ENCODE peak calls at places on chromosome 7, in nine cellular contexts. J is NCI-H1105; U is central memory CD4-positive, alpha-beta T cell; Y is SK-N-SH; P is activated CD4-positive, alpha-beta T cell treated with anti-CD3 and anti-CD28 coated beads, Interleukin-2, amount 50 U/mL, for 1 hour; F is ACHN; W is endothelial cell of umbilical vein; H is iris pigment epithelial cell; M is mesenteric fat pad. V is an unnamed sample.

GRCh38 chr7:101124376-101125056 is 2.4 kb upstream of the SERPINE1 start:
- DNase-seq in M (no peak), F (no peak), J (no peak), U (no peak), P (no peak), H (peak; percentile 92), W (peak; percentile 88), Y (no peak), V (no peak)

GRCh38 chr7:80478683-80479082 is 33.2 kb downstream of the GNAT3 start:
- DNase-seq in Y (no peak), J (no peak), U (no peak), F (peak; percentile 72), M (no peak), H (peak; percentile 80), W (no peak), P (no peak), V (no peak)

GRCh38 chr7:12518920-12519681 is 51.4 kb upstream of the SCIN start:
- DNase-seq in Y (peak; percentile 35), F (peak; percentile 59), M (no peak), J (no peak), U (no peak), W (peak; percentile 5), H (peak; percentile 22), P (no peak), V (no peak)

GRCh38 chr7:2968176-2968575 is 75.5 kb downstream of the CARD11 start:
- DNase-seq in U (no peak), P (no peak), Y (no peak), F (no peak), M (peak; percentile 30), W (no peak), H (no peak), J (no peak), V (no peak)

GRCh38 chr7:2525931-2526630 is 6.5 kb downstream of the LFNG start:
- DNase-seq in Y (no peak), M (no peak), P (no peak), U (no peak), J (peak; percentile 26), W (no peak), F (no peak), H (no peak), V (no peak)

GRCh38 chr7:23018747-23019146 is 4.8 kb upstream of the HYCC1 start:
- DNase-seq in F (no peak), M (no peak), P (no peak), U (no peak), W (peak; percentile 84), J (no peak), H (no peak), Y (no peak), V (no peak)

GRCh38 chr7:129417073-129417472 is 17.2 kb upstream of the STRIP2 start:
- DNase-seq in M (no peak), H (no peak), U (no peak), P (no peak), F (no peak), Y (no peak), W (no peak), J (no peak), V (no peak)

GRCh38 chr7:31122649-31123058 is 70.5 kb downstream of the ADCYAP1R1 start:
- DNase-seq in H (peak; percentile 86), J (peak; percentile 67), Y (peak; percentile 74), F (peak; percentile 76), U (no peak), P (peak; percentile 13), M (peak; percentile 60), W (peak; percentile 88), V (peak; percentile 22)

GRCh38 chr7:16644987-16645592 is 464 bp downstream of the ANKMY2 start:
- DNase-seq in F (no peak), W (no peak), Y (peak; percentile 85), J (no peak), H (peak; percentile 32), P (no peak), M (no peak), U (no peak), V (no peak)

GRCh38 chr7:100576384-100576993 is 2.8 kb upstream of the SAP25 start:
- DNase-seq in F (no peak), H (no peak), U (no peak), Y (peak; percentile 15), P (no peak), M (no peak), J (no peak), W (no peak), V (no peak)

GRCh38 chr7:100483101-100483727 is 513 bp upstream of the NYAP1 start:
- DNase-seq in M (no peak), U (peak; percentile 76), F (peak; percentile 78), H (peak; percentile 53), J (peak; percentile 38), W (peak; percentile 39), Y (peak; percentile 99), P (peak; percentile 80), V (no peak)

GRCh38 chr7:115476666-115477065 is 553.9 kb downstream of the TFEC start:
- DNase-seq in M (no peak), P (no peak), U (peak; percentile 2), Y (no peak), F (no peak), W (no peak), H (no peak), J (peak; percentile 89), V (no peak)

GRCh38 chr7:105776986-105777910 is 99.2 kb downstream of the ATXN7L1 start:
- DNase-seq in J (no peak), U (no peak), F (peak; percentile 17), H (peak; percentile 51), Y (no peak), M (no peak), P (no peak), W (no peak), V (no peak)

GRCh38 chr7:100895701-100895955 is at the start of gene ACHE:
- DNase-seq in H (no peak), J (no peak), W (no peak), U (no peak), P (no peak), F (peak; percentile 47), Y (no peak), M (no peak), V (no peak)

GRCh38 chr7:34313289-34313688 is 344.7 kb upstream of the NPSR1 start:
- DNase-seq in M (no peak), H (peak; percentile 25), Y (no peak), U (no peak), P (no peak), F (no peak), W (no peak), J (no peak), V (no peak)

GRCh38 chr7:1454471-1455065 is 4.7 kb downstream of the MICALL2 start:
- DNase-seq in J (no peak), H (peak; percentile 18), M (no peak), U (no peak), F (no peak), Y (no peak), W (no peak), P (no peak), V (no peak)

GRCh38 chr7:39428221-39428620 is 138.0 kb upstream of the YAE1 start:
- DNase-seq in M (no peak), J (no peak), U (no peak), Y (no peak), W (peak; percentile 29), P (no peak), H (peak; percentile 75), F (peak; percentile 53), V (no peak)

GRCh38 chr7:39271386-39271785 is 293.7 kb downstream of the POU6F2 start:
- DNase-seq in U (no peak), J (peak; percentile 73), H (peak; percentile 12), M (no peak), Y (peak; percentile 20), W (no peak), F (peak; percentile 28), P (no peak), V (no peak)

V was measured in epithelial cell of prostate.